ENCODE peak calls at places on chromosomes 2 and 18, in four cellular contexts. One of them, this sample, is unnamed.

GRCh38 chr2:16284941-16285625 is 344.7 kb downstream of the MYCN start:
- DNase-seq in GM06990: no peak
- DNase-seq in activated naive CD4-positive, alpha-beta T cell: no peak
- DNase-seq in upper lobe of right lung: no peak
- DNase-seq in this sample: no peak

GRCh38 chr2:81858998-81859397 is 1554.4 kb upstream of the LRRTM1 start:
- DNase-seq in activated naive CD4-positive, alpha-beta T cell: no peak
- DNase-seq in GM06990: no peak
- DNase-seq in upper lobe of right lung: no peak
- DNase-seq in this sample: no peak

GRCh38 chr2:234823877-234824376 is 127.9 kb upstream of the SH3BP4 start:
- DNase-seq in activated naive CD4-positive, alpha-beta T cell: no peak
- DNase-seq in GM06990: no peak
- DNase-seq in upper lobe of right lung: no peak
- DNase-seq in this sample: no peak

GRCh38 chr2:16201876-16202642 is 261.7 kb downstream of the MYCN start:
- DNase-seq in GM06990: no peak
- DNase-seq in activated naive CD4-positive, alpha-beta T cell: no peak
- DNase-seq in upper lobe of right lung: no peak
- DNase-seq in this sample: no peak

GRCh38 chr2:38064805-38065501 is 11.0 kb downstream of the CYP1B1 start:
- DNase-seq in GM06990: no peak
- DNase-seq in upper lobe of right lung: no peak
- DNase-seq in activated naive CD4-positive, alpha-beta T cell: no peak
- DNase-seq in this sample: no peak

GRCh38 chr2:26567534-26567933 is 73.6 kb downstream of the CIB4 start:
- DNase-seq in upper lobe of right lung: peak
- DNase-seq in GM06990: no peak
- DNase-seq in activated naive CD4-positive, alpha-beta T cell: no peak
- DNase-seq in this sample: peak

GRCh38 chr2:193584001-193584400 is 1389.3 kb upstream of the TMEFF2 start:
- DNase-seq in upper lobe of right lung: no peak
- DNase-seq in GM06990: no peak
- DNase-seq in activated naive CD4-positive, alpha-beta T cell: no peak
- DNase-seq in this sample: no peak

GRCh38 chr2:200905618-200906296 is 16.6 kb downstream of the NIF3L1 start:
- DNase-seq in upper lobe of right lung: peak
- DNase-seq in GM06990: no peak
- DNase-seq in activated naive CD4-positive, alpha-beta T cell: no peak
- DNase-seq in this sample: peak

GRCh38 chr2:28801726-28802125 is 8.9 kb upstream of the SPDYA start:
- DNase-seq in upper lobe of right lung: no peak
- DNase-seq in GM06990: no peak
- DNase-seq in activated naive CD4-positive, alpha-beta T cell: no peak
- DNase-seq in this sample: no peak

GRCh38 chr2:237364655-237365054 is 49.3 kb downstream of the COL6A3 start:
- DNase-seq in GM06990: no peak
- DNase-seq in upper lobe of right lung: no peak
- DNase-seq in activated naive CD4-positive, alpha-beta T cell: no peak
- DNase-seq in this sample: no peak

GRCh38 chr2:235605306-235605998 is 111.6 kb downstream of the AGAP1 start:
- DNase-seq in upper lobe of right lung: no peak
- DNase-seq in activated naive CD4-positive, alpha-beta T cell: no peak
- DNase-seq in GM06990: no peak
- DNase-seq in this sample: peak

GRCh38 chr2:74197983-74198460 is 393 bp upstream of the MTHFD2 start:
- DNase-seq in GM06990: no peak
- DNase-seq in upper lobe of right lung: no peak
- DNase-seq in activated naive CD4-positive, alpha-beta T cell: no peak
- DNase-seq in this sample: no peak

GRCh38 chr2:98768765-98769476 is 38.0 kb upstream of the MGAT4A start:
- DNase-seq in GM06990: no peak
- DNase-seq in activated naive CD4-positive, alpha-beta T cell: no peak
- DNase-seq in upper lobe of right lung: no peak
- DNase-seq in this sample: no peak

GRCh38 chr18:3793545-3793944 is 343.6 kb downstream of the TGIF1 start:
- DNase-seq in upper lobe of right lung: no peak
- DNase-seq in activated naive CD4-positive, alpha-beta T cell: no peak
- DNase-seq in GM06990: no peak
- DNase-seq in this sample: no peak

GRCh38 chr2:216405588-216405987 is 6.7 kb upstream of the SMARCAL1 start:
- DNase-seq in activated naive CD4-positive, alpha-beta T cell: no peak
- DNase-seq in upper lobe of right lung: no peak
- DNase-seq in GM06990: no peak
- DNase-seq in this sample: no peak

GRCh38 chr2:178109813-178110212 is 2.4 kb upstream of the RBM45 start:
- DNase-seq in upper lobe of right lung: no peak
- DNase-seq in GM06990: peak
- DNase-seq in activated naive CD4-positive, alpha-beta T cell: no peak
- DNase-seq in this sample: no peak

GRCh38 chr2:44290271-44290670 is 15.0 kb downstream of the SLC3A1 start:
- DNase-seq in activated naive CD4-positive, alpha-beta T cell: no peak
- DNase-seq in upper lobe of right lung: no peak
- DNase-seq in GM06990: no peak
- DNase-seq in this sample: no peak

GRCh38 chr2:212595036-212595654 is 56.5 kb upstream of the ERBB4 start:
- DNase-seq in activated naive CD4-positive, alpha-beta T cell: no peak
- DNase-seq in GM06990: peak
- DNase-seq in upper lobe of right lung: no peak
- DNase-seq in this sample: no peak

GRCh38 chr18:9918016-9918680 is 4.3 kb downstream of the VAPA start:
- DNase-seq in GM06990: no peak
- DNase-seq in upper lobe of right lung: no peak
- DNase-seq in activated naive CD4-positive, alpha-beta T cell: no peak
- DNase-seq in this sample: no peak

GRCh38 chr18:23824704-23825103 is 135.5 kb downstream of the LAMA3 start:
- DNase-seq in GM06990: no peak
- DNase-seq in upper lobe of right lung: no peak
- DNase-seq in activated naive CD4-positive, alpha-beta T cell: no peak
- DNase-seq in this sample: no peak

GRCh38 chr2:1986166-1986565 is 241.9 kb upstream of the PXDN start:
- DNase-seq in upper lobe of right lung: no peak
- DNase-seq in activated naive CD4-positive, alpha-beta T cell: no peak
- DNase-seq in GM06990: no peak
- DNase-seq in this sample: no peak

GRCh38 chr2:240806006-240806405 is 14.0 kb downstream of the KIF1A start:
- DNase-seq in GM06990: no peak
- DNase-seq in upper lobe of right lung: peak
- DNase-seq in activated naive CD4-positive, alpha-beta T cell: no peak
- DNase-seq in this sample: no peak

GRCh38 chr2:230842473-230842872 is 22.3 kb upstream of the ITM2C start:
- DNase-seq in activated naive CD4-positive, alpha-beta T cell: no peak
- DNase-seq in upper lobe of right lung: no peak
- DNase-seq in GM06990: no peak
- DNase-seq in this sample: no peak

GRCh38 chr2:232219496-232219870 is 159.1 kb upstream of the ALPP start:
- DNase-seq in activated naive CD4-positive, alpha-beta T cell: no peak
- DNase-seq in GM06990: no peak
- DNase-seq in upper lobe of right lung: no peak
- DNase-seq in this sample: no peak

GRCh38 chr2:62163834-62164233 is 32.1 kb upstream of the B3GNT2 start:
- DNase-seq in activated naive CD4-positive, alpha-beta T cell: no peak
- DNase-seq in GM06990: no peak
- DNase-seq in upper lobe of right lung: no peak
- DNase-seq in this sample: no peak

GRCh38 chr18:21315741-21316187 is 73.7 kb downstream of the GREB1L start:
- DNase-seq in upper lobe of right lung: no peak
- DNase-seq in GM06990: no peak
- DNase-seq in activated naive CD4-positive, alpha-beta T cell: no peak
- DNase-seq in this sample: no peak

GRCh38 chr2:201777043-201777442 is 3.7 kb downstream of the ALS2 start:
- DNase-seq in activated naive CD4-positive, alpha-beta T cell: no peak
- DNase-seq in upper lobe of right lung: no peak
- DNase-seq in GM06990: no peak
- DNase-seq in this sample: no peak

GRCh38 chr2:101387151-101387807 is at the start of gene CREG2:
- DNase-seq in activated naive CD4-positive, alpha-beta T cell: peak
- DNase-seq in GM06990: peak
- DNase-seq in upper lobe of right lung: peak
- DNase-seq in this sample: peak

GRCh38 chr2:202750778-202751427 is 116.1 kb downstream of the FAM117B start:
- DNase-seq in GM06990: peak
- DNase-seq in activated naive CD4-positive, alpha-beta T cell: no peak
- DNase-seq in upper lobe of right lung: no peak
- DNase-seq in this sample: no peak

GRCh38 chr2:202161106-202161836 is 77.1 kb downstream of the SUMO1 start:
- DNase-seq in activated naive CD4-positive, alpha-beta T cell: no peak
- DNase-seq in GM06990: no peak
- DNase-seq in upper lobe of right lung: no peak
- DNase-seq in this sample: no peak